ENCODE peak calls at places on chromosomes 12 and 14, in five cellular contexts. Z, R, T, Y and E are unnamed samples.

GRCh38 chr12:10501031-10501430 is 4.7 kb upstream of the EIF2S3B start:
- DNase-seq in Z (no peak), R (peak), T (no peak), Y (no peak), E (no peak)

GRCh38 chr14:95048771-95049312 is 108.5 kb downstream of the DICER1 start:
- DNase-seq in Z (no peak), R (no peak), T (peak), Y (no peak), E (no peak)

GRCh38 chr12:96981053-96981452 is 74.0 kb downstream of the NEDD1 start:
- DNase-seq in Z (peak), R (no peak), T (no peak), Y (peak), E (peak)

GRCh38 chr12:44842669-44843068 is 33.4 kb downstream of the NELL2 start:
- DNase-seq in Z (no peak), R (no peak), T (no peak), Y (no peak), E (no peak)

GRCh38 chr12:75722714-75723200 is 211.3 kb upstream of the KRR1 start:
- DNase-seq in Z (no peak), R (peak), T (no peak), Y (peak), E (peak)

GRCh38 chr14:96205994-96206392 is 1.4 kb downstream of the BDKRB2 start:
- DNase-seq in Z (no peak), R (no peak), T (no peak), Y (no peak), E (no peak)

GRCh38 chr14:76537912-76538647 is 162.1 kb downstream of the ESRRB start:
- DNase-seq in Z (no peak), R (no peak), T (no peak), Y (no peak), E (no peak)

GRCh38 chr12:113261847-113262470 is 40.7 kb downstream of the TPCN1 start:
- DNase-seq in Z (no peak), R (no peak), T (no peak), Y (no peak), E (peak)

GRCh38 chr12:92828565-92828964 is 100.5 kb downstream of the EEA1 start:
- DNase-seq in Z (no peak), R (no peak), T (no peak), Y (no peak), E (no peak)

GRCh38 chr12:70670948-70671347 is 33.7 kb upstream of the PTPRB start:
- DNase-seq in Z (no peak), R (no peak), T (no peak), Y (no peak), E (no peak)

GRCh38 chr14:21026251-21026987 is 1.6 kb upstream of the NDRG2 start:
- DNase-seq in Z (peak), R (no peak), T (peak), Y (no peak), E (no peak)

GRCh38 chr12:104764225-104765073 is 193.6 kb downstream of the SLC41A2 start:
- DNase-seq in Z (no peak), R (no peak), T (peak), Y (no peak), E (no peak)

GRCh38 chr12:117538032-117538690 is 176.7 kb upstream of the NOS1 start:
- DNase-seq in Z (no peak), R (no peak), T (no peak), Y (peak), E (no peak)